ENCODE peak calls at places on chromosomes 7 and 10, in ten cellular contexts. One of them, this sample, is unnamed.

GRCh38 chr10:51879238-51879637 is 179.8 kb upstream of the CSTF2T start:
- DNase-seq in aorta: no peak
- DNase-seq in esophagus squamous epithelium: no peak
- DNase-seq in heart left ventricle: no peak
- DNase-seq in neuronal stem cell: no peak
- DNase-seq in upper lobe of right lung: no peak
- DNase-seq in sigmoid colon: peak; percentile 67
- DNase-seq in cardiac muscle cell: peak; percentile 96
- DNase-seq in heart right ventricle: no peak
- DNase-seq in Peyer's patch: no peak
- DNase-seq in this sample: no peak

GRCh38 chr10:51896849-51897248 is 197.5 kb upstream of the CSTF2T start:
- DNase-seq in heart right ventricle: no peak
- DNase-seq in esophagus squamous epithelium: no peak
- DNase-seq in cardiac muscle cell: peak; percentile 85
- DNase-seq in heart left ventricle: no peak
- DNase-seq in upper lobe of right lung: no peak
- DNase-seq in neuronal stem cell: no peak
- DNase-seq in aorta: no peak
- DNase-seq in Peyer's patch: no peak
- DNase-seq in sigmoid colon: no peak
- DNase-seq in this sample: no peak

GRCh38 chr7:22831602-22832001 is 9.0 kb upstream of the TOMM7 start:
- DNase-seq in sigmoid colon: no peak
- DNase-seq in aorta: no peak
- DNase-seq in cardiac muscle cell: no peak
- DNase-seq in Peyer's patch: no peak
- DNase-seq in upper lobe of right lung: no peak
- DNase-seq in esophagus squamous epithelium: no peak
- DNase-seq in neuronal stem cell: no peak
- DNase-seq in heart right ventricle: no peak
- DNase-seq in heart left ventricle: no peak
- DNase-seq in this sample: no peak

GRCh38 chr7:108805808-108806397 is 236.2 kb downstream of the DNAJB9 start:
- DNase-seq in heart left ventricle: no peak
- DNase-seq in sigmoid colon: no peak
- DNase-seq in neuronal stem cell: no peak
- DNase-seq in esophagus squamous epithelium: no peak
- DNase-seq in cardiac muscle cell: peak; percentile 64
- DNase-seq in aorta: no peak
- DNase-seq in upper lobe of right lung: no peak
- DNase-seq in heart right ventricle: no peak
- DNase-seq in Peyer's patch: no peak
- DNase-seq in this sample: no peak

GRCh38 chr10:127576751-127577161 is 27.6 kb downstream of the NPS start:
- DNase-seq in cardiac muscle cell: no peak
- DNase-seq in sigmoid colon: no peak
- DNase-seq in esophagus squamous epithelium: no peak
- DNase-seq in upper lobe of right lung: no peak
- DNase-seq in heart right ventricle: no peak
- DNase-seq in aorta: no peak
- DNase-seq in Peyer's patch: no peak
- DNase-seq in heart left ventricle: peak; percentile 47
- DNase-seq in neuronal stem cell: no peak
- DNase-seq in this sample: no peak

GRCh38 chr10:72096115-72097000 is 8.0 kb upstream of the SPOCK2 start:
- DNase-seq in Peyer's patch: no peak
- DNase-seq in heart left ventricle: no peak
- DNase-seq in esophagus squamous epithelium: no peak
- DNase-seq in cardiac muscle cell: peak; percentile 77
- DNase-seq in neuronal stem cell: no peak
- DNase-seq in aorta: no peak
- DNase-seq in sigmoid colon: no peak
- DNase-seq in heart right ventricle: no peak
- DNase-seq in upper lobe of right lung: no peak
- DNase-seq in this sample: no peak

GRCh38 chr10:42754155-42755027 is 28.2 kb upstream of the BMS1 start:
- DNase-seq in heart right ventricle: peak; percentile 58
- DNase-seq in heart left ventricle: peak; percentile 51
- DNase-seq in esophagus squamous epithelium: no peak
- DNase-seq in sigmoid colon: no peak
- DNase-seq in upper lobe of right lung: peak; percentile 71
- DNase-seq in Peyer's patch: no peak
- DNase-seq in aorta: peak; percentile 84
- DNase-seq in neuronal stem cell: peak; percentile 30
- DNase-seq in cardiac muscle cell: peak; percentile 30
- DNase-seq in this sample: no peak

GRCh38 chr10:24503627-24504320 is 219.9 kb downstream of the ARHGAP21 start:
- DNase-seq in aorta: no peak
- DNase-seq in esophagus squamous epithelium: no peak
- DNase-seq in neuronal stem cell: peak; percentile 37
- DNase-seq in cardiac muscle cell: peak; percentile 59
- DNase-seq in sigmoid colon: no peak
- DNase-seq in upper lobe of right lung: no peak
- DNase-seq in heart left ventricle: peak; percentile 23
- DNase-seq in heart right ventricle: no peak
- DNase-seq in Peyer's patch: no peak
- DNase-seq in this sample: no peak

GRCh38 chr10:132942101-132942739 is at the start of gene CFAP46:
- DNase-seq in esophagus squamous epithelium: no peak
- DNase-seq in Peyer's patch: peak; percentile 48
- DNase-seq in cardiac muscle cell: peak; percentile 75
- DNase-seq in sigmoid colon: no peak
- DNase-seq in upper lobe of right lung: peak; percentile 78
- DNase-seq in neuronal stem cell: peak; percentile 71
- DNase-seq in aorta: peak; percentile 85
- DNase-seq in heart right ventricle: peak; percentile 74
- DNase-seq in heart left ventricle: peak; percentile 71
- DNase-seq in this sample: no peak

GRCh38 chr10:114905450-114905849 is 32.5 kb upstream of the TRUB1 start:
- DNase-seq in neuronal stem cell: no peak
- DNase-seq in cardiac muscle cell: no peak
- DNase-seq in heart right ventricle: no peak
- DNase-seq in esophagus squamous epithelium: no peak
- DNase-seq in Peyer's patch: no peak
- DNase-seq in upper lobe of right lung: no peak
- DNase-seq in heart left ventricle: no peak
- DNase-seq in aorta: no peak
- DNase-seq in sigmoid colon: no peak
- DNase-seq in this sample: no peak

GRCh38 chr7:120293027-120293426 is 20.1 kb downstream of the KCND2 start:
- DNase-seq in upper lobe of right lung: no peak
- DNase-seq in cardiac muscle cell: no peak
- DNase-seq in aorta: no peak
- DNase-seq in esophagus squamous epithelium: no peak
- DNase-seq in sigmoid colon: no peak
- DNase-seq in heart left ventricle: no peak
- DNase-seq in Peyer's patch: no peak
- DNase-seq in heart right ventricle: no peak
- DNase-seq in neuronal stem cell: no peak
- DNase-seq in this sample: no peak

GRCh38 chr7:21967500-21968099 is 21.9 kb upstream of the CDCA7L start:
- DNase-seq in cardiac muscle cell: peak; percentile 59
- DNase-seq in aorta: no peak
- DNase-seq in heart right ventricle: no peak
- DNase-seq in Peyer's patch: no peak
- DNase-seq in upper lobe of right lung: no peak
- DNase-seq in neuronal stem cell: no peak
- DNase-seq in sigmoid colon: no peak
- DNase-seq in esophagus squamous epithelium: no peak
- DNase-seq in heart left ventricle: no peak
- DNase-seq in this sample: no peak

GRCh38 chr10:53930648-53931047 is 870.4 kb downstream of the PCDH15 start:
- DNase-seq in Peyer's patch: no peak
- DNase-seq in heart right ventricle: no peak
- DNase-seq in aorta: no peak
- DNase-seq in cardiac muscle cell: no peak
- DNase-seq in heart left ventricle: no peak
- DNase-seq in upper lobe of right lung: no peak
- DNase-seq in sigmoid colon: no peak
- DNase-seq in esophagus squamous epithelium: no peak
- DNase-seq in neuronal stem cell: no peak
- DNase-seq in this sample: no peak

GRCh38 chr10:3225589-3225988 is 53.0 kb upstream of the PITRM1 start:
- DNase-seq in neuronal stem cell: no peak
- DNase-seq in cardiac muscle cell: peak; percentile 63
- DNase-seq in sigmoid colon: no peak
- DNase-seq in Peyer's patch: no peak
- DNase-seq in esophagus squamous epithelium: no peak
- DNase-seq in aorta: no peak
- DNase-seq in heart left ventricle: no peak
- DNase-seq in upper lobe of right lung: no peak
- DNase-seq in heart right ventricle: no peak
- DNase-seq in this sample: no peak

GRCh38 chr7:36348256-36348655 is 41.4 kb upstream of the ANLN start:
- DNase-seq in heart left ventricle: no peak
- DNase-seq in neuronal stem cell: no peak
- DNase-seq in esophagus squamous epithelium: no peak
- DNase-seq in Peyer's patch: no peak
- DNase-seq in aorta: no peak
- DNase-seq in cardiac muscle cell: peak; percentile 47
- DNase-seq in sigmoid colon: no peak
- DNase-seq in heart right ventricle: no peak
- DNase-seq in upper lobe of right lung: no peak
- DNase-seq in this sample: no peak

GRCh38 chr7:7330997-7331396 is 148.7 kb downstream of the C1GALT1 start:
- DNase-seq in esophagus squamous epithelium: no peak
- DNase-seq in upper lobe of right lung: no peak
- DNase-seq in neuronal stem cell: no peak
- DNase-seq in sigmoid colon: no peak
- DNase-seq in heart left ventricle: no peak
- DNase-seq in heart right ventricle: no peak
- DNase-seq in Peyer's patch: no peak
- DNase-seq in aorta: no peak
- DNase-seq in cardiac muscle cell: no peak
- DNase-seq in this sample: no peak

DNA sequence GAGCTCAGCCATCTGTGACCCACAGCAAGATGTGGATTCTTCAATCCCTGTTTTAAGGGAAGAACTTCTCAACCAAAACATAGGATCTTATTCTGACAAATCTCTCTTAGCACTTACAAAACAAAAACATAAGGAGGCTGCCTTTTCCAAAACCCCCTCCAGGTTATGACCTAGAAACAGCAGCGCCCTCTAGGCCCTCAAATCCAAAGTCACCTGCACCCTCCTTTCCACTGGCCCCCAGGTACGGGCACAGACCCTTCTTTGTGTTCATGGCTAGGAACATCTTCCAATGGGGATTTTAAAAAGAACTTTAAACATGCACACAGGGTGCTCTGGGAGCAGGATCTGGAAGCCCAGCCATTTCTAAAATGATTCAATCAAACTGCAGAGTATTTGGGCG is 100.2 kb downstream of the FGFR2 start:
- DNase-seq in upper lobe of right lung: no peak
- DNase-seq in aorta: no peak
- DNase-seq in Peyer's patch: no peak
- DNase-seq in cardiac muscle cell: no peak
- DNase-seq in esophagus squamous epithelium: no peak
- DNase-seq in heart left ventricle: no peak
- DNase-seq in heart right ventricle: no peak
- DNase-seq in sigmoid colon: no peak
- DNase-seq in neuronal stem cell: no peak
- DNase-seq in this sample: no peak
- H3K36me3 ChIP-seq in upper lobe of right lung: peaks cover 10% of the 10 kb centered on the region
- H3K36me3 ChIP-seq in aorta: peaks cover 3% of the 10 kb centered on the region
- H3K36me3 ChIP-seq in Peyer's patch: no peaks in the 10 kb centered on the region
- H3K36me3 ChIP-seq in cardiac muscle cell: peaks cover 23% of the 10 kb centered on the region
- H3K36me3 ChIP-seq in esophagus squamous epithelium: no peaks in the 10 kb centered on the region
- H3K36me3 ChIP-seq in heart left ventricle: no peaks in the 10 kb centered on the region
- H3K36me3 ChIP-seq in heart right ventricle: no peaks in the 10 kb centered on the region
- H3K36me3 ChIP-seq in sigmoid colon: no peaks in the 10 kb centered on the region
- H3K36me3 ChIP-seq in neuronal stem cell: no peaks in the 10 kb centered on the region
- H3K36me3 ChIP-seq in this sample: no peaks in the 10 kb centered on the region

DNA sequence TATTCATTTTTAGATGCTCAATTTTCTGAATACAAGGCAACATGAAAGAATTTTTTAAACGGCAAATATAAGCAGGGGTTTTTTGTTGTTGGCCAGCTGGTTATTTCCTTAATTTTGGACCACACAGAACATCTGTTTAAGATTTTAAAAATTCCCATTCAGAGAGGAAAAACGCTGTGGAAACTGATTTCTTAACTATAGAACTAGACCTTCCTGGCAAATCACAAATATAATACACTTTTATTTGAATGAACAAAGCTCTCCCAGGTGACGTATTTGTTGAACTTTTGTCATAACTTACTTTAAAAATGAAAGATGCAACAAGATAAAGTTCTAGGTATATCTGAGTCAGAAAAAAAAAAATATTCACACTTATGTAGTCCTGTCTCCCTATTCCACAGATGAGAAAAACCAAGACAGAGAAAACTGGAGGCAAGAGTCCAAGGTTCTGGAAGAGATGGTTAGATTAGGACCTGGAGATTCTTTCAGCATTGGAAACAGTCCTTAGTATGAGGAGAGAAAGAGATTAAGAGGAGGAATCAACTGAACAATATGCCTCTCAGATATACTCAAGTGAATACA is 269.1 kb downstream of the NEBL start:
- DNase-seq in upper lobe of right lung: no peak
- DNase-seq in esophagus squamous epithelium: no peak
- DNase-seq in Peyer's patch: no peak
- DNase-seq in cardiac muscle cell: no peak
- DNase-seq in sigmoid colon: no peak
- DNase-seq in heart left ventricle: no peak
- DNase-seq in neuronal stem cell: no peak
- DNase-seq in heart right ventricle: no peak
- DNase-seq in aorta: no peak
- DNase-seq in this sample: no peak
- H3K27ac ChIP-seq in upper lobe of right lung: no peak overlapping the region
- H3K27ac ChIP-seq in esophagus squamous epithelium: no peak overlapping the region
- H3K27ac ChIP-seq in Peyer's patch: no peak overlapping the region
- H3K27ac ChIP-seq in cardiac muscle cell: no peak overlapping the region
- H3K27ac ChIP-seq in sigmoid colon: no peak overlapping the region
- H3K27ac ChIP-seq in heart left ventricle: peak overlapping the region; percentile 18
- H3K27ac ChIP-seq in neuronal stem cell: no peak overlapping the region
- H3K27ac ChIP-seq in heart right ventricle: peak overlapping the region; percentile 56
- H3K27ac ChIP-seq in aorta: no peak overlapping the region
- H3K27ac ChIP-seq in this sample: no peak overlapping the region

GRCh38 chr10:98194633-98195032 is 60.2 kb downstream of the R3HCC1L start:
- DNase-seq in upper lobe of right lung: no peak
- DNase-seq in sigmoid colon: no peak
- DNase-seq in aorta: no peak
- DNase-seq in heart left ventricle: no peak
- DNase-seq in cardiac muscle cell: no peak
- DNase-seq in Peyer's patch: no peak
- DNase-seq in esophagus squamous epithelium: no peak
- DNase-seq in heart right ventricle: no peak
- DNase-seq in neuronal stem cell: no peak
- DNase-seq in this sample: no peak
- H3K36me3 ChIP-seq in upper lobe of right lung: no peaks in the 10 kb centered on the region
- H3K36me3 ChIP-seq in sigmoid colon: no peaks in the 10 kb centered on the region
- H3K36me3 ChIP-seq in aorta: no peaks in the 10 kb centered on the region
- H3K36me3 ChIP-seq in heart left ventricle: peaks cover 14% of the 10 kb centered on the region
- H3K36me3 ChIP-seq in cardiac muscle cell: no peaks in the 10 kb centered on the region
- H3K36me3 ChIP-seq in Peyer's patch: no peaks in the 10 kb centered on the region
- H3K36me3 ChIP-seq in esophagus squamous epithelium: no peaks in the 10 kb centered on the region
- H3K36me3 ChIP-seq in heart right ventricle: no peaks in the 10 kb centered on the region
- H3K36me3 ChIP-seq in neuronal stem cell: no peaks in the 10 kb centered on the region
- H3K36me3 ChIP-seq in this sample: no peaks in the 10 kb centered on the region

DNA sequence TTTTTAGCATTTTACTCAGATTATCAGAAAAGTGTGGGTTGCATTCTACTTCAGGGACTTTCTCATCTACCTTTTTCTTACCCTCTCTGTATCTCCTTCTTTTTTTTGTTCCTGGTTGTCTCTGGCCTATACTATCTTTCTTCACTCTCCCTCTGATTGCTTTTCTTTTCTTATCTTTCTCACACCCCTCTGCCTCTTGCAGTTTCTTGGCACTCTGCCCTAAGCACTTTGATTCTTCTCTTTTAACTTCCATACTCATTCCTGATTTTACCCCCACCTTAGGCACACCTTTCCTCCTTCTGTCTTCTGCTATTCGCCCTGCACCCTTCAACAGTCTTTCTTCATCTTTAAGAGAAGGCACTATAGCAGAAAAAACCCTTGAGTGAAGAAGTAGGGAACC is 92.8 kb upstream of the HPS1 start:
- DNase-seq in sigmoid colon: no peak
- DNase-seq in heart left ventricle: no peak
- DNase-seq in aorta: no peak
- DNase-seq in cardiac muscle cell: no peak
- DNase-seq in esophagus squamous epithelium: no peak
- DNase-seq in Peyer's patch: no peak
- DNase-seq in upper lobe of right lung: no peak
- DNase-seq in neuronal stem cell: no peak
- DNase-seq in heart right ventricle: no peak
- DNase-seq in this sample: no peak
- H3K27ac ChIP-seq in sigmoid colon: no peak overlapping the region
- H3K27ac ChIP-seq in heart left ventricle: no peak overlapping the region
- H3K27ac ChIP-seq in aorta: no peak overlapping the region
- H3K27ac ChIP-seq in cardiac muscle cell: no peak overlapping the region
- H3K27ac ChIP-seq in esophagus squamous epithelium: no peak overlapping the region
- H3K27ac ChIP-seq in Peyer's patch: no peak overlapping the region
- H3K27ac ChIP-seq in upper lobe of right lung: no peak overlapping the region
- H3K27ac ChIP-seq in neuronal stem cell: no peak overlapping the region
- H3K27ac ChIP-seq in heart right ventricle: no peak overlapping the region
- H3K27ac ChIP-seq in this sample: no peak overlapping the region